ENCODE peak calls at places on chromosomes 7 and 10, in five cellular contexts. One of them, this sample, is unnamed.

GRCh38 chr10:33293531-33294170 is 40.8 kb downstream of the NRP1 start:
- DNase-seq in lower lobe of right lung: no peak
- DNase-seq in HuH-7.5: no peak
- DNase-seq in stimulated activated CD8-positive, alpha-beta memory T cell treated with anti-CD3 and anti-CD28 coated beads, Interleukin-15, amount 100 ng/mL, for 4 hours: no peak
- DNase-seq in NCI-H2081: no peak
- DNase-seq in this sample: no peak

GRCh38 chr10:68348265-68348741 is 15.6 kb upstream of the PBLD start:
- DNase-seq in NCI-H2081: peak
- DNase-seq in HuH-7.5: no peak
- DNase-seq in stimulated activated CD8-positive, alpha-beta memory T cell treated with anti-CD3 and anti-CD28 coated beads, Interleukin-15, amount 100 ng/mL, for 4 hours: no peak
- DNase-seq in lower lobe of right lung: no peak
- DNase-seq in this sample: peak

GRCh38 chr10:11225935-11226334 is 208.3 kb downstream of the CELF2 start:
- DNase-seq in lower lobe of right lung: peak
- DNase-seq in NCI-H2081: peak
- DNase-seq in HuH-7.5: no peak
- DNase-seq in stimulated activated CD8-positive, alpha-beta memory T cell treated with anti-CD3 and anti-CD28 coated beads, Interleukin-15, amount 100 ng/mL, for 4 hours: no peak
- DNase-seq in this sample: no peak

GRCh38 chr10:61096056-61096455 is 152.1 kb upstream of the RHOBTB1 start:
- DNase-seq in NCI-H2081: no peak
- DNase-seq in lower lobe of right lung: no peak
- DNase-seq in stimulated activated CD8-positive, alpha-beta memory T cell treated with anti-CD3 and anti-CD28 coated beads, Interleukin-15, amount 100 ng/mL, for 4 hours: no peak
- DNase-seq in HuH-7.5: no peak
- DNase-seq in this sample: no peak

GRCh38 chr7:101172854-101173751 is 7.0 kb downstream of the NAT16 start:
- DNase-seq in stimulated activated CD8-positive, alpha-beta memory T cell treated with anti-CD3 and anti-CD28 coated beads, Interleukin-15, amount 100 ng/mL, for 4 hours: no peak
- DNase-seq in HuH-7.5: peak
- DNase-seq in lower lobe of right lung: peak
- DNase-seq in NCI-H2081: peak
- DNase-seq in this sample: peak

GRCh38 chr7:72391821-72392377 is 20.2 kb downstream of the CALN1 start:
- DNase-seq in NCI-H2081: no peak
- DNase-seq in lower lobe of right lung: no peak
- DNase-seq in stimulated activated CD8-positive, alpha-beta memory T cell treated with anti-CD3 and anti-CD28 coated beads, Interleukin-15, amount 100 ng/mL, for 4 hours: no peak
- DNase-seq in HuH-7.5: no peak
- DNase-seq in this sample: no peak

GRCh38 chr7:131182446-131183075 is 145.1 kb upstream of the MKLN1 start:
- DNase-seq in HuH-7.5: no peak
- DNase-seq in stimulated activated CD8-positive, alpha-beta memory T cell treated with anti-CD3 and anti-CD28 coated beads, Interleukin-15, amount 100 ng/mL, for 4 hours: no peak
- DNase-seq in lower lobe of right lung: no peak
- DNase-seq in NCI-H2081: no peak
- DNase-seq in this sample: no peak

GRCh38 chr7:83072576-83073517 is 89.8 kb downstream of the PCLO start:
- DNase-seq in lower lobe of right lung: no peak
- DNase-seq in HuH-7.5: peak
- DNase-seq in NCI-H2081: peak
- DNase-seq in stimulated activated CD8-positive, alpha-beta memory T cell treated with anti-CD3 and anti-CD28 coated beads, Interleukin-15, amount 100 ng/mL, for 4 hours: no peak
- DNase-seq in this sample: no peak

GRCh38 chr10:62083868-62084267 is 182.4 kb downstream of the ARID5B start:
- DNase-seq in stimulated activated CD8-positive, alpha-beta memory T cell treated with anti-CD3 and anti-CD28 coated beads, Interleukin-15, amount 100 ng/mL, for 4 hours: no peak
- DNase-seq in NCI-H2081: peak
- DNase-seq in HuH-7.5: no peak
- DNase-seq in lower lobe of right lung: no peak
- DNase-seq in this sample: peak

GRCh38 chr10:114504769-114505579 is 100.7 kb upstream of the AFAP1L2 start:
- DNase-seq in HuH-7.5: no peak
- DNase-seq in NCI-H2081: no peak
- DNase-seq in lower lobe of right lung: no peak
- DNase-seq in stimulated activated CD8-positive, alpha-beta memory T cell treated with anti-CD3 and anti-CD28 coated beads, Interleukin-15, amount 100 ng/mL, for 4 hours: no peak
- DNase-seq in this sample: no peak

This sample was measured in NCI-H1417.